ENCODE peak calls at places on chromosomes 2 and 18, in nine cellular contexts. One of them, this sample, is unnamed.

GRCh38 chr2:100416939-100417744 is at the start of gene CHST10:
- DNase-seq in RPMI7951: peak
- DNase-seq in NCI-H1105: peak
- DNase-seq in Right ventricle myocardium superior: peak
- DNase-seq in neural progenitor cell: peak
- DNase-seq in GOT3: no peak
- DNase-seq in upper lobe of left lung: peak
- DNase-seq in stimulated activated CD4-positive, alpha-beta T cell treated with anti-CD3 and anti-CD28 coated beads, Interleukin-2, amount 100 ng/mL, for 24 hours: peak
- DNase-seq in left lung: peak
- DNase-seq in this sample: peak

GRCh38 chr18:25739356-25739755 is 351.1 kb downstream of the SS18 start:
- DNase-seq in RPMI7951: no peak
- DNase-seq in NCI-H1105: no peak
- DNase-seq in Right ventricle myocardium superior: no peak
- DNase-seq in neural progenitor cell: no peak
- DNase-seq in GOT3: no peak
- DNase-seq in upper lobe of left lung: no peak
- DNase-seq in stimulated activated CD4-positive, alpha-beta T cell treated with anti-CD3 and anti-CD28 coated beads, Interleukin-2, amount 100 ng/mL, for 24 hours: no peak
- DNase-seq in left lung: no peak
- DNase-seq in this sample: no peak

GRCh38 chr2:38232454-38232853 is 144.6 kb downstream of the ATL2 start:
- DNase-seq in RPMI7951: no peak
- DNase-seq in NCI-H1105: no peak
- DNase-seq in Right ventricle myocardium superior: no peak
- DNase-seq in neural progenitor cell: no peak
- DNase-seq in GOT3: no peak
- DNase-seq in upper lobe of left lung: no peak
- DNase-seq in stimulated activated CD4-positive, alpha-beta T cell treated with anti-CD3 and anti-CD28 coated beads, Interleukin-2, amount 100 ng/mL, for 24 hours: no peak
- DNase-seq in left lung: no peak
- DNase-seq in this sample: no peak

GRCh38 chr2:168699834-168700417 is 102.5 kb upstream of the NOSTRIN start:
- DNase-seq in RPMI7951: peak
- DNase-seq in NCI-H1105: no peak
- DNase-seq in Right ventricle myocardium superior: peak
- DNase-seq in neural progenitor cell: no peak
- DNase-seq in GOT3: no peak
- DNase-seq in upper lobe of left lung: peak
- DNase-seq in stimulated activated CD4-positive, alpha-beta T cell treated with anti-CD3 and anti-CD28 coated beads, Interleukin-2, amount 100 ng/mL, for 24 hours: no peak
- DNase-seq in left lung: peak
- DNase-seq in this sample: peak

GRCh38 chr2:234957533-234958135 is 5.8 kb downstream of the SH3BP4 start:
- DNase-seq in RPMI7951: peak
- DNase-seq in NCI-H1105: no peak
- DNase-seq in Right ventricle myocardium superior: no peak
- DNase-seq in neural progenitor cell: no peak
- DNase-seq in GOT3: no peak
- DNase-seq in upper lobe of left lung: no peak
- DNase-seq in stimulated activated CD4-positive, alpha-beta T cell treated with anti-CD3 and anti-CD28 coated beads, Interleukin-2, amount 100 ng/mL, for 24 hours: no peak
- DNase-seq in left lung: peak
- DNase-seq in this sample: no peak

GRCh38 chr2:172438741-172439508 is 11.5 kb downstream of the ITGA6 start:
- DNase-seq in RPMI7951: peak
- DNase-seq in NCI-H1105: no peak
- DNase-seq in Right ventricle myocardium superior: peak
- DNase-seq in neural progenitor cell: no peak
- DNase-seq in GOT3: no peak
- DNase-seq in upper lobe of left lung: no peak
- DNase-seq in stimulated activated CD4-positive, alpha-beta T cell treated with anti-CD3 and anti-CD28 coated beads, Interleukin-2, amount 100 ng/mL, for 24 hours: no peak
- DNase-seq in left lung: no peak
- DNase-seq in this sample: peak

GRCh38 chr2:9844581-9844980 is 1.3 kb downstream of the TAF1B start:
- DNase-seq in RPMI7951: peak
- DNase-seq in NCI-H1105: peak
- DNase-seq in Right ventricle myocardium superior: no peak
- DNase-seq in neural progenitor cell: no peak
- DNase-seq in GOT3: no peak
- DNase-seq in upper lobe of left lung: no peak
- DNase-seq in stimulated activated CD4-positive, alpha-beta T cell treated with anti-CD3 and anti-CD28 coated beads, Interleukin-2, amount 100 ng/mL, for 24 hours: no peak
- DNase-seq in left lung: no peak
- DNase-seq in this sample: no peak

GRCh38 chr2:43038034-43038719 is 188.2 kb downstream of the ZFP36L2 start:
- DNase-seq in RPMI7951: peak
- DNase-seq in NCI-H1105: no peak
- DNase-seq in Right ventricle myocardium superior: no peak
- DNase-seq in neural progenitor cell: no peak
- DNase-seq in GOT3: no peak
- DNase-seq in upper lobe of left lung: no peak
- DNase-seq in stimulated activated CD4-positive, alpha-beta T cell treated with anti-CD3 and anti-CD28 coated beads, Interleukin-2, amount 100 ng/mL, for 24 hours: no peak
- DNase-seq in left lung: no peak
- DNase-seq in this sample: no peak

GRCh38 chr18:26617151-26617554 is 68.8 kb upstream of the KCTD1 start:
- DNase-seq in RPMI7951: peak
- DNase-seq in NCI-H1105: no peak
- DNase-seq in Right ventricle myocardium superior: no peak
- DNase-seq in neural progenitor cell: no peak
- DNase-seq in GOT3: no peak
- DNase-seq in upper lobe of left lung: no peak
- DNase-seq in stimulated activated CD4-positive, alpha-beta T cell treated with anti-CD3 and anti-CD28 coated beads, Interleukin-2, amount 100 ng/mL, for 24 hours: no peak
- DNase-seq in left lung: no peak
- DNase-seq in this sample: no peak

GRCh38 chr2:98710709-98711108 is 20.2 kb downstream of the MGAT4A start:
- DNase-seq in RPMI7951: no peak
- DNase-seq in NCI-H1105: no peak
- DNase-seq in Right ventricle myocardium superior: no peak
- DNase-seq in neural progenitor cell: no peak
- DNase-seq in GOT3: no peak
- DNase-seq in upper lobe of left lung: no peak
- DNase-seq in stimulated activated CD4-positive, alpha-beta T cell treated with anti-CD3 and anti-CD28 coated beads, Interleukin-2, amount 100 ng/mL, for 24 hours: no peak
- DNase-seq in left lung: no peak
- DNase-seq in this sample: no peak

GRCh38 chr18:3873698-3874495 is 423.9 kb downstream of the TGIF1 start:
- DNase-seq in RPMI7951: no peak
- DNase-seq in NCI-H1105: no peak
- DNase-seq in Right ventricle myocardium superior: no peak
- DNase-seq in neural progenitor cell: peak
- DNase-seq in GOT3: no peak
- DNase-seq in upper lobe of left lung: no peak
- DNase-seq in stimulated activated CD4-positive, alpha-beta T cell treated with anti-CD3 and anti-CD28 coated beads, Interleukin-2, amount 100 ng/mL, for 24 hours: no peak
- DNase-seq in left lung: no peak
- DNase-seq in this sample: no peak

GRCh38 chr2:234071664-234072063 is 21.2 kb downstream of the SPP2 start:
- DNase-seq in RPMI7951: no peak
- DNase-seq in NCI-H1105: no peak
- DNase-seq in Right ventricle myocardium superior: no peak
- DNase-seq in neural progenitor cell: no peak
- DNase-seq in GOT3: no peak
- DNase-seq in upper lobe of left lung: no peak
- DNase-seq in stimulated activated CD4-positive, alpha-beta T cell treated with anti-CD3 and anti-CD28 coated beads, Interleukin-2, amount 100 ng/mL, for 24 hours: no peak
- DNase-seq in left lung: no peak
- DNase-seq in this sample: no peak

GRCh38 chr2:96985630-96986385 is 572 bp downstream of the FAM178B start:
- DNase-seq in RPMI7951: no peak
- DNase-seq in NCI-H1105: no peak
- DNase-seq in Right ventricle myocardium superior: no peak
- DNase-seq in neural progenitor cell: no peak
- DNase-seq in GOT3: no peak
- DNase-seq in upper lobe of left lung: no peak
- DNase-seq in stimulated activated CD4-positive, alpha-beta T cell treated with anti-CD3 and anti-CD28 coated beads, Interleukin-2, amount 100 ng/mL, for 24 hours: no peak
- DNase-seq in left lung: no peak
- DNase-seq in this sample: no peak

GRCh38 chr18:7789853-7790552 is 222.9 kb downstream of the PTPRM start:
- DNase-seq in RPMI7951: peak
- DNase-seq in NCI-H1105: no peak
- DNase-seq in Right ventricle myocardium superior: no peak
- DNase-seq in neural progenitor cell: peak
- DNase-seq in GOT3: no peak
- DNase-seq in upper lobe of left lung: peak
- DNase-seq in stimulated activated CD4-positive, alpha-beta T cell treated with anti-CD3 and anti-CD28 coated beads, Interleukin-2, amount 100 ng/mL, for 24 hours: no peak
- DNase-seq in left lung: no peak
- DNase-seq in this sample: no peak

GRCh38 chr2:164992818-164993217 is 37.5 kb upstream of the SLC38A11 start:
- DNase-seq in RPMI7951: peak
- DNase-seq in NCI-H1105: peak
- DNase-seq in Right ventricle myocardium superior: no peak
- DNase-seq in neural progenitor cell: peak
- DNase-seq in GOT3: peak
- DNase-seq in upper lobe of left lung: peak
- DNase-seq in stimulated activated CD4-positive, alpha-beta T cell treated with anti-CD3 and anti-CD28 coated beads, Interleukin-2, amount 100 ng/mL, for 24 hours: peak
- DNase-seq in left lung: no peak
- DNase-seq in this sample: peak

GRCh38 chr2:11133238-11133935 is 21.9 kb upstream of the SLC66A3 start:
- DNase-seq in RPMI7951: no peak
- DNase-seq in NCI-H1105: no peak
- DNase-seq in Right ventricle myocardium superior: no peak
- DNase-seq in neural progenitor cell: peak
- DNase-seq in GOT3: no peak
- DNase-seq in upper lobe of left lung: no peak
- DNase-seq in stimulated activated CD4-positive, alpha-beta T cell treated with anti-CD3 and anti-CD28 coated beads, Interleukin-2, amount 100 ng/mL, for 24 hours: no peak
- DNase-seq in left lung: no peak
- DNase-seq in this sample: no peak

GRCh38 chr18:44922968-44923367 is 242.3 kb downstream of the SETBP1 start:
- DNase-seq in RPMI7951: peak
- DNase-seq in NCI-H1105: no peak
- DNase-seq in Right ventricle myocardium superior: no peak
- DNase-seq in neural progenitor cell: no peak
- DNase-seq in GOT3: no peak
- DNase-seq in upper lobe of left lung: no peak
- DNase-seq in stimulated activated CD4-positive, alpha-beta T cell treated with anti-CD3 and anti-CD28 coated beads, Interleukin-2, amount 100 ng/mL, for 24 hours: no peak
- DNase-seq in left lung: no peak
- DNase-seq in this sample: no peak

GRCh38 chr18:51881394-51881793 is 458.6 kb upstream of the DCC start:
- DNase-seq in RPMI7951: no peak
- DNase-seq in NCI-H1105: no peak
- DNase-seq in Right ventricle myocardium superior: no peak
- DNase-seq in neural progenitor cell: no peak
- DNase-seq in GOT3: no peak
- DNase-seq in upper lobe of left lung: no peak
- DNase-seq in stimulated activated CD4-positive, alpha-beta T cell treated with anti-CD3 and anti-CD28 coated beads, Interleukin-2, amount 100 ng/mL, for 24 hours: no peak
- DNase-seq in left lung: no peak
- DNase-seq in this sample: no peak

GRCh38 chr2:202140522-202141292 is 67.7 kb downstream of the KIAA2012 start:
- DNase-seq in RPMI7951: peak
- DNase-seq in NCI-H1105: no peak
- DNase-seq in Right ventricle myocardium superior: no peak
- DNase-seq in neural progenitor cell: no peak
- DNase-seq in GOT3: no peak
- DNase-seq in upper lobe of left lung: no peak
- DNase-seq in stimulated activated CD4-positive, alpha-beta T cell treated with anti-CD3 and anti-CD28 coated beads, Interleukin-2, amount 100 ng/mL, for 24 hours: no peak
- DNase-seq in left lung: no peak
- DNase-seq in this sample: no peak

GRCh38 chr2:236874866-236875481 is 210.7 kb upstream of the COPS8 start:
- DNase-seq in RPMI7951: no peak
- DNase-seq in NCI-H1105: no peak
- DNase-seq in Right ventricle myocardium superior: no peak
- DNase-seq in neural progenitor cell: no peak
- DNase-seq in GOT3: no peak
- DNase-seq in upper lobe of left lung: no peak
- DNase-seq in stimulated activated CD4-positive, alpha-beta T cell treated with anti-CD3 and anti-CD28 coated beads, Interleukin-2, amount 100 ng/mL, for 24 hours: no peak
- DNase-seq in left lung: no peak
- DNase-seq in this sample: no peak

GRCh38 chr2:148664229-148664628 is 19.7 kb downstream of the EPC2 start:
- DNase-seq in RPMI7951: no peak
- DNase-seq in NCI-H1105: no peak
- DNase-seq in Right ventricle myocardium superior: no peak
- DNase-seq in neural progenitor cell: no peak
- DNase-seq in GOT3: no peak
- DNase-seq in upper lobe of left lung: no peak
- DNase-seq in stimulated activated CD4-positive, alpha-beta T cell treated with anti-CD3 and anti-CD28 coated beads, Interleukin-2, amount 100 ng/mL, for 24 hours: no peak
- DNase-seq in left lung: no peak
- DNase-seq in this sample: no peak